ENCODE peak calls at places on chromosomes 12 and 14, in six cellular contexts. N, Z, X, U, Q and Y are unnamed samples.

GRCh38 chr12:121933522-121934317 is 15.3 kb downstream of the CFAP251 start:
- DNase-seq in N (no peak), Z (no peak), X (no peak), U (no peak), Q (no peak), Y (no peak)

GRCh38 chr14:56333361-56334279 is 215.4 kb downstream of the PELI2 start:
- DNase-seq in N (no peak), Z (no peak), X (no peak), U (no peak), Q (no peak), Y (peak; percentile 25)

GRCh38 chr12:123109319-123109772 is 41.5 kb downstream of the PITPNM2 start:
- DNase-seq in N (no peak), Z (no peak), X (no peak), U (no peak), Q (no peak), Y (no peak)

GRCh38 chr12:6380141-6381121 is 3.5 kb upstream of the LTBR start:
- DNase-seq in N (no peak), Z (no peak), X (no peak), U (no peak), Q (no peak), Y (no peak)

GRCh38 chr12:126171936-126172559 is 1106.8 kb downstream of the AACS start:
- DNase-seq in N (no peak), Z (no peak), X (no peak), U (no peak), Q (no peak), Y (no peak)

GRCh38 chr14:100530270-100531072 is 56.7 kb downstream of the BEGAIN start:
- DNase-seq in N (no peak), Z (no peak), X (no peak), U (no peak), Q (no peak), Y (no peak)

GRCh38 chr12:107405436-107405835 is 280.2 kb upstream of the PWP1 start:
- DNase-seq in N (no peak), Z (no peak), X (no peak), U (no peak), Q (no peak), Y (no peak)

GRCh38 chr12:7092229-7092985 is at the start of gene C1R:
- DNase-seq in N (peak; percentile 29), Z (peak; percentile 72), X (peak; percentile 71), U (no peak), Q (peak; percentile 62), Y (no peak)

GRCh38 chr14:94227029-94227428 is 52.9 kb downstream of the PPP4R4 start:
- DNase-seq in N (no peak), Z (peak; percentile 14), X (no peak), U (no peak), Q (no peak), Y (no peak)

GRCh38 chr14:102907980-102908730 is 14.3 kb upstream of the AMN start:
- DNase-seq in N (no peak), Z (no peak), X (no peak), U (no peak), Q (no peak), Y (no peak)

GRCh38 chr12:53972152-53972702 is 699 bp upstream of the HOXC11 start:
- DNase-seq in N (no peak), Z (no peak), X (no peak), U (no peak), Q (no peak), Y (no peak)

GRCh38 chr14:69346710-69347109 is 51.4 kb downstream of the ERH start:
- DNase-seq in N (no peak), Z (no peak), X (peak; percentile 78), U (no peak), Q (no peak), Y (no peak)

GRCh38 chr12:79934309-79935020 is 432 bp downstream of the PPP1R12A start:
- DNase-seq in N (no peak), Z (peak; percentile 16), X (peak; percentile 28), U (no peak), Q (peak; percentile 23), Y (peak; percentile 34)

GRCh38 chr12:24109381-24110039 is 160.0 kb upstream of the SOX5 start:
- DNase-seq in N (no peak), Z (no peak), X (peak; percentile 14), U (no peak), Q (no peak), Y (peak; percentile 18)

GRCh38 chr12:25054076-25054782 is 105.3 kb upstream of the BCAT1 start:
- DNase-seq in N (no peak), Z (no peak), X (no peak), U (no peak), Q (no peak), Y (no peak)

GRCh38 chr12:5022465-5023061 is 21.1 kb upstream of the KCNA5 start:
- DNase-seq in N (peak; percentile 20), Z (peak; percentile 5), X (peak; percentile 75), U (no peak), Q (no peak), Y (peak; percentile 35)

GRCh38 chr14:24079521-24080141 is 8.3 kb downstream of the CPNE6 start:
- DNase-seq in N (no peak), Z (no peak), X (no peak), U (peak; percentile 77), Q (no peak), Y (no peak)

GRCh38 chr14:99234982-99235491 is 37.0 kb downstream of the BCL11B start:
- DNase-seq in N (no peak), Z (no peak), X (peak; percentile 56), U (no peak), Q (peak; percentile 63), Y (no peak)

GRCh38 chr12:14618990-14619389 is 51.3 kb upstream of the PLBD1 start:
- DNase-seq in N (no peak), Z (no peak), X (peak; percentile 14), U (no peak), Q (no peak), Y (peak; percentile 50)

GRCh38 chr12:83468988-83469908 is 782.5 kb downstream of the TMTC2 start:
- DNase-seq in N (no peak), Z (no peak), X (no peak), U (no peak), Q (no peak), Y (no peak)

GRCh38 chr14:23237772-23238594 is at the start of gene RNF212B:
- DNase-seq in N (peak; percentile 63), Z (peak; percentile 52), X (peak; percentile 78), U (no peak), Q (peak; percentile 58), Y (peak; percentile 11)

GRCh38 chr12:68392376-68392775 is 60.2 kb upstream of the MDM1 start:
- DNase-seq in N (no peak), Z (no peak), X (no peak), U (no peak), Q (no peak), Y (no peak)

GRCh38 chr14:56180754-56181542 is 62.7 kb downstream of the PELI2 start:
- DNase-seq in N (no peak), Z (no peak), X (no peak), U (no peak), Q (no peak), Y (no peak)

GRCh38 chr12:132690112-132690511 is 2.7 kb downstream of the PXMP2 start:
- DNase-seq in N (no peak), Z (no peak), X (no peak), U (no peak), Q (no peak), Y (no peak)

GRCh38 chr12:58159941-58160340 is 218.6 kb downstream of the ATP23 start:
- DNase-seq in N (no peak), Z (no peak), X (no peak), U (no peak), Q (no peak), Y (no peak)

GRCh38 chr12:15289192-15289591 is 33.1 kb upstream of the PTPRO start:
- DNase-seq in N (no peak), Z (no peak), X (no peak), U (no peak), Q (no peak), Y (no peak)

GRCh38 chr14:52551696-52552062 is 626 bp downstream of the TXNDC16 start:
- DNase-seq in N (no peak), Z (peak; percentile 6), X (no peak), U (no peak), Q (no peak), Y (peak; percentile 66)

GRCh38 chr12:89273525-89273924 is 78.8 kb downstream of the DUSP6 start:
- DNase-seq in N (no peak), Z (no peak), X (no peak), U (no peak), Q (no peak), Y (no peak)

GRCh38 chr12:27332407-27333310 is at the start of gene BMAL2:
- DNase-seq in N (peak; percentile 50), Z (no peak), X (peak; percentile 84), U (no peak), Q (peak; percentile 12), Y (peak; percentile 55)

GRCh38 chr12:55972045-55972843 is 1.6 kb upstream of the RAB5B start:
- DNase-seq in N (no peak), Z (peak; percentile 46), X (no peak), U (no peak), Q (no peak), Y (peak; percentile 29)

GRCh38 chr14:67562025-67562775 is 29.1 kb downstream of the PLEKHH1 start:
- DNase-seq in N (no peak), Z (no peak), X (no peak), U (no peak), Q (no peak), Y (no peak)

GRCh38 chr12:120500577-120500976 is 4.7 kb downstream of the DYNLL1 start:
- DNase-seq in N (no peak), Z (no peak), X (no peak), U (no peak), Q (no peak), Y (no peak)

GRCh38 chr14:76977793-76978730 is 50.4 kb downstream of the IRF2BPL start:
- DNase-seq in N (peak; percentile 92), Z (peak; percentile 23), X (no peak), U (no peak), Q (peak; percentile 79), Y (no peak)

GRCh38 chr12:26298785-26299621 is 103.6 kb downstream of the SSPN start:
- DNase-seq in N (peak; percentile 51), Z (peak; percentile 44), X (peak; percentile 20), U (no peak), Q (no peak), Y (no peak)

GRCh38 chr14:67622675-67623074 is 3.0 kb downstream of the ARG2 start:
- DNase-seq in N (no peak), Z (no peak), X (peak; percentile 32), U (no peak), Q (no peak), Y (peak; percentile 90)